ENCODE peak calls at places on chromosomes 2 and 18, in seven cellular contexts. C is adipocyte, Y is stomach, T is brain microvascular endothelial cell, A is A673, M is ovary, F is right lobe of liver. Z is an unnamed sample.

GRCh38 chr2:69190743-69191425 is 177.9 kb downstream of the ANTXR1 start:
- DNase-seq in A (no peak), M (no peak), F (no peak), Y (no peak), T (no peak), C (peak), Z (no peak)

GRCh38 chr2:177545143-177545542 is 152.6 kb downstream of the AGPS start:
- DNase-seq in F (no peak), T (no peak), C (no peak), A (no peak), M (no peak), Y (no peak), Z (no peak)

GRCh38 chr18:50933684-50934083 is 34.2 kb upstream of the ELAC1 start:
- DNase-seq in M (no peak), Y (no peak), A (no peak), C (no peak), T (no peak), F (no peak), Z (no peak)

GRCh38 chr2:179264238-179265081 is at the start of gene SESTD1:
- DNase-seq in Y (peak), C (peak), M (peak), A (peak), F (peak), T (no peak), Z (no peak)

GRCh38 chr18:11246883-11247282 is 97.5 kb upstream of the PIEZO2 start:
- DNase-seq in C (no peak), M (no peak), F (no peak), Y (no peak), A (no peak), T (no peak), Z (no peak)

GRCh38 chr2:33013684-33014110 is 66.9 kb downstream of the LTBP1 start:
- DNase-seq in T (peak), Y (no peak), C (peak), M (no peak), F (no peak), A (no peak), Z (no peak)

GRCh38 chr2:23760746-23761145 is 166.2 kb downstream of the ATAD2B start:
- DNase-seq in Y (no peak), T (no peak), M (no peak), F (no peak), C (peak), A (peak), Z (no peak)

GRCh38 chr2:23584054-23584745 is 199.2 kb downstream of the KLHL29 start:
- DNase-seq in M (no peak), F (no peak), A (no peak), Y (no peak), C (no peak), T (no peak), Z (no peak)

GRCh38 chr2:152743004-152743403 is 24.6 kb downstream of the ARL6IP6 start:
- DNase-seq in F (no peak), M (no peak), Y (no peak), A (no peak), T (no peak), C (peak), Z (no peak)

GRCh38 chr18:36697905-36698304 is 130.9 kb downstream of the TPGS2 start:
- DNase-seq in Y (no peak), A (no peak), C (peak), F (no peak), M (no peak), T (peak), Z (no peak)

GRCh38 chr2:169528271-169528701 is 18.8 kb downstream of the KLHL41 start:
- DNase-seq in T (peak), A (peak), M (peak), C (peak), F (peak), Y (peak), Z (no peak)

GRCh38 chr2:155766342-155767115 is 566.0 kb downstream of the NR4A2 start:
- DNase-seq in A (no peak), Y (no peak), C (no peak), F (no peak), M (no peak), T (no peak), Z (no peak)

GRCh38 chr2:187552959-187553681 is 1.1 kb downstream of the TFPI start:
- DNase-seq in T (peak), F (no peak), Y (no peak), A (no peak), C (peak), M (no peak), Z (no peak)

GRCh38 chr2:109143214-109144187 is 14.5 kb downstream of the SH3RF3 start:
- DNase-seq in F (no peak), T (no peak), Y (no peak), M (no peak), C (no peak), A (no peak), Z (no peak)

GRCh38 chr2:175002547-175003274 is 2.5 kb downstream of the CHN1 start:
- DNase-seq in Y (no peak), C (no peak), A (no peak), T (no peak), M (no peak), F (no peak), Z (no peak)

GRCh38 chr2:70643715-70644114 is 90.1 kb upstream of the TGFA start:
- DNase-seq in C (no peak), F (no peak), A (peak), M (no peak), T (no peak), Y (no peak), Z (no peak)

GRCh38 chr2:121059651-121060649 is 225.1 kb downstream of the TFCP2L1 start:
- DNase-seq in M (no peak), C (no peak), F (no peak), A (no peak), T (no peak), Y (no peak), Z (no peak)

GRCh38 chr2:221517362-221518121 is 54.6 kb downstream of the EPHA4 start:
- DNase-seq in Y (peak), T (peak), C (peak), F (no peak), M (no peak), A (peak), Z (no peak)

GRCh38 chr2:151029406-151030157 is 232.1 kb downstream of the RBM43 start:
- DNase-seq in M (no peak), T (peak), F (no peak), Y (no peak), C (peak), A (no peak), Z (no peak)

GRCh38 chr2:3649581-3649980 is 8.4 kb upstream of the ALLC start:
- DNase-seq in M (no peak), A (no peak), Y (no peak), C (no peak), F (no peak), T (no peak), Z (no peak)

GRCh38 chr2:101999122-101999789 is 7.5 kb downstream of the IL1R2 start:
- DNase-seq in C (no peak), T (no peak), F (peak), M (no peak), Y (peak), A (no peak), Z (no peak)

GRCh38 chr2:130374587-130375290 is 18.9 kb downstream of the PTPN18 start:
- DNase-seq in A (no peak), Y (no peak), M (no peak), T (peak), C (peak), F (no peak), Z (no peak)

GRCh38 chr2:26344581-26345283 is 1.2 kb upstream of the SELENOI start:
- DNase-seq in Y (no peak), C (peak), M (no peak), F (no peak), A (peak), T (peak), Z (peak)

GRCh38 chr2:216820709-216821108 is 39.2 kb downstream of the TNP1 start:
- DNase-seq in F (no peak), A (no peak), Y (no peak), M (no peak), C (no peak), T (no peak), Z (no peak)

GRCh38 chr2:132977812-132978529 is 308.0 kb upstream of the LYPD1 start:
- DNase-seq in T (peak), F (no peak), C (peak), M (no peak), Y (no peak), A (peak), Z (no peak)

GRCh38 chr2:119488245-119489182 is 35.8 kb downstream of the SCTR start:
- DNase-seq in Y (peak), T (no peak), A (no peak), C (no peak), F (peak), M (no peak), Z (peak)

GRCh38 chr2:63614983-63615945 is 26.5 kb downstream of the MDH1 start:
- DNase-seq in Y (no peak), C (no peak), T (peak), M (no peak), F (no peak), A (no peak), Z (no peak)

GRCh38 chr2:179417436-179417949 is 152.9 kb upstream of the SESTD1 start:
- DNase-seq in M (no peak), T (no peak), C (no peak), Y (no peak), F (no peak), A (no peak), Z (no peak)

GRCh38 chr2:100909571-100909970 is 89.6 kb downstream of the NPAS2 start:
- DNase-seq in A (peak), T (no peak), C (no peak), F (no peak), M (no peak), Y (no peak), Z (peak)

GRCh38 chr2:46342566-46343315 is 45.5 kb downstream of the EPAS1 start:
- DNase-seq in T (no peak), M (no peak), C (no peak), A (no peak), Y (no peak), F (no peak), Z (no peak)

GRCh38 chr2:46268196-46268595 is 29.0 kb upstream of the EPAS1 start:
- DNase-seq in Y (no peak), A (no peak), F (no peak), M (no peak), T (no peak), C (peak), Z (no peak)

GRCh38 chr2:195563857-195564512 is 93.0 kb upstream of the SLC39A10 start:
- DNase-seq in M (no peak), Y (no peak), C (peak), T (no peak), A (no peak), F (no peak), Z (no peak)

GRCh38 chr2:235660484-235661081 is 166.7 kb downstream of the AGAP1 start:
- DNase-seq in Y (no peak), A (no peak), M (no peak), T (no peak), C (no peak), F (no peak), Z (no peak)

GRCh38 chr2:211879323-211879722 is 659.3 kb downstream of the ERBB4 start:
- DNase-seq in C (peak), F (no peak), T (peak), A (peak), M (no peak), Y (no peak), Z (no peak)

GRCh38 chr2:64203131-64204005 is 59.1 kb upstream of the PELI1 start:
- DNase-seq in C (peak), T (no peak), A (no peak), F (no peak), Y (no peak), M (no peak), Z (no peak)

GRCh38 chr2:7825591-7826312 is 856.1 kb upstream of the ID2 start:
- DNase-seq in A (no peak), M (no peak), F (no peak), Y (no peak), T (peak), C (peak), Z (no peak)

GRCh38 chr18:25234740-25235345 is 117.1 kb downstream of the ZNF521 start:
- DNase-seq in T (no peak), A (no peak), Y (no peak), F (no peak), M (no peak), C (no peak), Z (no peak)

GRCh38 chr18:25236736-25237135 is 115.2 kb downstream of the ZNF521 start:
- DNase-seq in A (no peak), Y (no peak), M (no peak), F (no peak), T (no peak), C (no peak), Z (no peak)

GRCh38 chr18:25233582-25234362 is 118.2 kb downstream of the ZNF521 start:
- DNase-seq in T (peak), F (no peak), A (no peak), M (no peak), C (peak), Y (no peak), Z (no peak)

GRCh38 chr18:25235648-25236047 is 116.3 kb downstream of the ZNF521 start:
- DNase-seq in M (no peak), A (no peak), T (no peak), F (no peak), C (no peak), Y (no peak), Z (no peak)

DNA sequence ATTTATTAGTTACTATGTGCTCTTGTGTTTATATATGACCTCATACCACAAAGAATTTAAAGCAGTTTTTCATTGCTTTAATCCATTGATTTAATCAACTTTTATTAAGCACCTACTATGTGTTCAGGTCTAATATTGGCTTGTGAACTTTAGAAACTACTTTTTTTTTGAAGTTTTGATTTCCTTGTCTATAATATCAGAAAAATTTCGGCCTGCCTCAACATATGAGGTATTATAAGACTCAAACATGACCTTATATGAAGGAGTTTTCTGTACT is 117.7 kb downstream of the ZNF521 start:
- DNase-seq in T (no peak), M (no peak), C (no peak), A (no peak), Y (no peak), F (no peak), Z (no peak)
- H3K4me3 ChIP-seq in T (no peak), M (no peak), C (peak), A (no peak), Y (no peak), F (no peak), Z (no peak)

DNA sequence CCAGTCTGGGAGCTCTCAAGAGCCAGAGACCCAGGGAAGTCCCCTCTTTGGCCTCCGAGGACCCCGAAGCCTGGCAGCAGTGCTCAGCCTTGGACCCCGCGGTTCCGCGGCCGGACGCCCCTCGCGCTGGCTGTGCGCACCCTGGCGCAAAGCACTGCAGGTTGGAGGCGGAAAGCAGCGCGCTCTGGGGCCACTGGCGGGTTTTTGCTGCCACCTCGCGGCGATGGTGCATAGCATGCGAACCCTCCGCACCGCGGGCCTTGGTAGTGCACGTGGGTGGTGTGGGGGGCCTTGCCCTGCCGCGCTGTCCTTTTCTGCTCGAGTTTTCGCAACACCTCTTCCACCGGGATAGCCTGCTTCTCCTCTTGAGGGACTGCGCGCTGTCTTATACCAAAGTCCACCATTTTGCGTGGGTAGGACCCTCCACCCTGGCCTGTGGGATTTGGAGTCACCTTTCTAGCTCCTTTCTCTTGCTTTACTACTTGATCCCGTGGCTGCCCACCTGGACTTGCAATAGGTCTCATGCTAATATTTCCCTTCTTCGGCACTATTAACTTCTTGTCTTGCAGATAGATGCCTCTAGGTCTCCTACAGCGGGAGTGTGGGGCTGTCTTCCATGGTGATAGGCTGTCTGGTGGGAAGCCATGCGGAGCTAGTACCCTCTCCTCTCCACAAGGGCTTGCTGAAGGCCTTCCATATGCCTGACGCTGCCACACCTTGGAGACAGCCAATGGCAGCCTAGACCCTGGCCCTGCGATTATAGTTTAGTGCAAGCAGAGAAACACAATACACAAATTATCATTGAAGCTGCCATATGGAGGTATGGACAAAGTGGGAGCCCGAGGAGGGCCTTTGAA is 14.3 kb downstream of the SIX3 start:
- DNase-seq in Y (peak), T (peak), A (peak), F (peak), M (peak), C (peak), Z (no peak)
- H3K4me3 ChIP-seq in Y (peak), T (peak), A (peak), F (no peak), M (no peak), C (peak), Z (peak)

DNA sequence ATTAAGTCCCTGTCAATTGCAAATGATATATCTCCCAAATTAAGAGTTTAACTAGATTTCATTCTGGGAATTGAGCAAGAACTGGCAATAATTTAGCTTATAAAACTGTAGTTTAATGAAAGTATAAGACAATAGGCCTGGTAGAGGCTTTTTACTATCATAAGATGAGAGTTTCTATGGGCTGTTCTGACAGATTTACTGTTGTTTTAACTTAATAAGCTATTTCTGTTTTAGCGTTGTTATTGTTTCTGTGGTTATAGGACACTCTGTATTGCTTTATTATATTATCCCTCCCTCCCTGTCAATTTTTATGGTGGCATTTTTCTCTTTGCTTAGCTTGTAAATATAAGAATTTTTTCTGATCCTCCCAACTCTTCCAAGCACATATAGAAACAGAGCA is 135.2 kb upstream of the LHCGR start:
- DNase-seq in F (no peak), M (no peak), Y (no peak), T (no peak), A (peak), C (no peak), Z (no peak)
- H3K4me3 ChIP-seq in F (no peak), M (no peak), Y (no peak), T (no peak), A (no peak), C (no peak), Z (no peak)

DNA sequence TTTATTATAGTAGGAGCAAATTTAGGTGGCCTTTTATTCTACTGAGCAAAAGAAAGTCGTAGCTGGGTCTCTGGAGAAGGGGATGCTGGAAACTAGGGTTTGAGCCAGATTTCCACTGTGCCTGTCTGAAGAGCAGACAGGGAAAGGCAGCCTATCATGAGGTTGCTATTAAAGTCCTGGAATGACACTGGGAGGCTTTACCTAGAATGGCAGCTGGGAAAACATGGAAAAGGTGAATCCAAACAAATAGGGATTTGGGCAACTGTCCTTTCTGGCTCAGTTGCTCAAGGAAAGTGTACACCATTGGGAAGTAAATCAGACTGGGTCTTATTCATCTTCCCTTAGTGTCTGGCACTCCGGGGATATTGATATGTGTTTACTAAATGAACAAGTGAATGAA is 154.6 kb downstream of the MTX2 start:
- DNase-seq in T (no peak), A (no peak), M (no peak), F (no peak), Y (no peak), C (no peak), Z (no peak)
- H3K4me3 ChIP-seq in T (no peak), A (no peak), M (no peak), F (no peak), Y (no peak), C (no peak), Z (no peak)

GRCh38 chr18:26575865-26576217 is 27.5 kb upstream of the KCTD1 start:
- DNase-seq in T (no peak), A (no peak), C (no peak), M (no peak), Y (no peak), F (no peak), Z (no peak)
- H3K4me3 ChIP-seq in T (no peak), A (no peak), C (peak), M (peak), Y (peak), F (no peak), Z (peak)

GRCh38 chr2:181125364-181125763 is 145.0 kb downstream of the UBE2E3 start:
- DNase-seq in Y (no peak), C (no peak), T (no peak), M (no peak), F (no peak), A (no peak), Z (no peak)

GRCh38 chr2:181126311-181126710 is 145.9 kb downstream of the UBE2E3 start:
- DNase-seq in M (no peak), T (no peak), Y (no peak), F (no peak), C (no peak), A (no peak), Z (no peak)

GRCh38 chr2:181122601-181123000 is 142.2 kb downstream of the UBE2E3 start:
- DNase-seq in M (no peak), A (no peak), C (no peak), F (no peak), Y (no peak), T (no peak), Z (no peak)

GRCh38 chr2:181124499-181124898 is 144.1 kb downstream of the UBE2E3 start:
- DNase-seq in T (peak), Y (no peak), M (no peak), F (no peak), A (peak), C (no peak), Z (no peak)

DNA sequence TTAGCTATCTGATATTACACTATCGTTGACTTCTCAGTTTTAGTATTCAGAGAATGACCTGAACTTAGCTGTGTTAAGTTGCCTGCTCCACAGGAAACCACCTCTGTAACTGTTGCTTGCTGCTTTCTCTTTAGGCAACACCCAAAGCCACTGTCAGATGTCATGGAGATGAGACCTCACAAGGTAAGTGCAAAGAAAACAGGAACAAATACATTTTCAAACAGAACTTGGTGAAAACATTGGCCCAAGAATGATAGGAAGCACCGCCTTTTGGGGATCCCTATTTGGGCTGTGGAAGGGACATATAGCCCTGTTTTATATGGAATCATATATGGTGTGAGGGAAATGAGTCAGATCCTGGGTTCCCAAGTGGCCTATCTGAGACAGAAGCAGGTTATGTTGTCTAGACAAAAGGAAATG is 143.4 kb downstream of the UBE2E3 start:
- DNase-seq in C (no peak), M (no peak), F (no peak), Y (no peak), A (peak), T (peak), Z (no peak)
- H3K4me3 ChIP-seq in C (no peak), M (no peak), F (no peak), Y (no peak), A (no peak), T (no peak), Z (no peak)

Z was measured in vagina.